ENCODE peak calls at places on chromosomes 12 and 14, in nine cellular contexts. W is ovary, A is testis, U is sigmoid colon, I is A549, V is stomach, P is IMR-90, G is tibial nerve, T is body of pancreas. X is an unnamed sample.

GRCh38 chr14:100526632-100527031 is 60.6 kb downstream of the BEGAIN start:
- DNase-seq in W (no peak), A (no peak), U (peak), I (no peak), V (peak), P (peak), G (no peak), T (no peak), X (no peak)

GRCh38 chr12:6936642-6937480 is 6.8 kb upstream of the RNU7-1 start:
- DNase-seq in W (peak), A (no peak), U (no peak), I (no peak), V (no peak), P (no peak), G (no peak), T (no peak), X (no peak)

GRCh38 chr12:2924019-2924418 is 33.3 kb downstream of the TULP3 start:
- DNase-seq in W (no peak), A (no peak), U (peak), I (no peak), V (no peak), P (peak), G (no peak), T (no peak), X (no peak)

GRCh38 chr14:23301288-23301968 is 1.2 kb downstream of the PPP1R3E start:
- DNase-seq in W (peak), A (peak), U (peak), I (peak), V (peak), P (peak), G (peak), T (peak), X (peak)

GRCh38 chr12:93419388-93420034 is 22.2 kb downstream of the UBE2N start:
- DNase-seq in W (no peak), A (no peak), U (no peak), I (peak), V (no peak), P (peak), G (no peak), T (no peak), X (no peak)

GRCh38 chr12:59570134-59570533 is 25.7 kb upstream of the SLC16A7 start:
- DNase-seq in W (no peak), A (no peak), U (no peak), I (peak), V (no peak), P (peak), G (no peak), T (no peak), X (peak)

GRCh38 chr14:70121521-70121920 is 67.2 kb downstream of the SLC8A3 start:
- DNase-seq in W (no peak), A (no peak), U (no peak), I (no peak), V (no peak), P (no peak), G (no peak), T (no peak), X (no peak)

GRCh38 chr12:43893670-43894069 is 57.8 kb downstream of the TMEM117 start:
- DNase-seq in W (no peak), A (no peak), U (no peak), I (no peak), V (no peak), P (peak), G (no peak), T (no peak), X (peak)

GRCh38 chr12:80352476-80352875 is 91.6 kb upstream of the PTPRQ start:
- DNase-seq in W (no peak), A (no peak), U (no peak), I (no peak), V (no peak), P (peak), G (no peak), T (no peak), X (no peak)

GRCh38 chr12:55996715-55997534 is at the start of gene SUOX:
- DNase-seq in W (peak), A (peak), U (peak), I (peak), V (peak), P (peak), G (peak), T (peak), X (peak)

GRCh38 chr14:60760209-60760608 is 25.6 kb downstream of the MNAT1 start:
- DNase-seq in W (no peak), A (no peak), U (no peak), I (no peak), V (no peak), P (no peak), G (no peak), T (no peak), X (no peak)

GRCh38 chr14:58078068-58078467 is 73.9 kb downstream of the ARMH4 start:
- DNase-seq in W (no peak), A (no peak), U (no peak), I (no peak), V (no peak), P (peak), G (no peak), T (no peak), X (peak)

GRCh38 chr14:89171168-89171567 is 245.9 kb downstream of the FOXN3 start:
- DNase-seq in W (no peak), A (no peak), U (no peak), I (no peak), V (no peak), P (peak), G (no peak), T (no peak), X (no peak)

GRCh38 chr14:67240168-67240932 is 885 bp upstream of the PALS1 start:
- DNase-seq in W (peak), A (peak), U (peak), I (peak), V (peak), P (peak), G (no peak), T (peak), X (peak)

GRCh38 chr14:100664841-100665425 is 61.8 kb upstream of the DLK1 start:
- DNase-seq in W (peak), A (peak), U (peak), I (no peak), V (no peak), P (peak), G (no peak), T (peak), X (no peak)

GRCh38 chr14:102544745-102545460 is 35.3 kb upstream of the ANKRD9 start:
- DNase-seq in W (no peak), A (no peak), U (no peak), I (no peak), V (peak), P (no peak), G (no peak), T (no peak), X (no peak)

GRCh38 chr12:122894173-122895121 is 1.5 kb downstream of the VPS37B start:
- DNase-seq in W (no peak), A (no peak), U (no peak), I (no peak), V (peak), P (no peak), G (no peak), T (peak), X (no peak)

GRCh38 chr14:95289323-95290010 is 30.2 kb downstream of the CLMN start:
- DNase-seq in W (no peak), A (no peak), U (no peak), I (no peak), V (no peak), P (no peak), G (no peak), T (no peak), X (no peak)

GRCh38 chr12:51871126-51871525 is 16.8 kb upstream of the ANKRD33 start:
- DNase-seq in W (no peak), A (peak), U (no peak), I (no peak), V (no peak), P (no peak), G (no peak), T (no peak), X (no peak)

GRCh38 chr12:52741378-52742195 is 35.6 kb downstream of the KRT76 start:
- DNase-seq in W (no peak), A (peak), U (no peak), I (peak), V (peak), P (peak), G (no peak), T (peak), X (no peak)

GRCh38 chr14:57199911-57200310 is 68.8 kb downstream of the EXOC5 start:
- DNase-seq in W (no peak), A (no peak), U (no peak), I (peak), V (no peak), P (peak), G (no peak), T (no peak), X (no peak)

GRCh38 chr12:13099910-13100609 is 3.4 kb downstream of the GSG1 start:
- DNase-seq in W (no peak), A (no peak), U (no peak), I (no peak), V (no peak), P (no peak), G (no peak), T (no peak), X (no peak)
- H3K4me3 ChIP-seq in W (no peak), A (no peak), U (no peak), I (no peak), V (no peak), P (no peak), G (no peak), T (no peak), X (peak)

GRCh38 chr14:75277000-75277795 is 1.4 kb upstream of the FOS start:
- DNase-seq in W (peak), A (peak), U (peak), I (peak), V (peak), P (peak), G (peak), T (peak), X (peak)

GRCh38 chr14:75279739-75280447 is 1.3 kb downstream of the FOS start:
- DNase-seq in W (peak), A (peak), U (peak), I (no peak), V (no peak), P (peak), G (no peak), T (peak), X (no peak)

GRCh38 chr14:75277796-75278421 is 719 bp upstream of the FOS start:
- DNase-seq in W (no peak), A (no peak), U (no peak), I (no peak), V (no peak), P (peak), G (no peak), T (no peak), X (no peak)

GRCh38 chr14:75279153-75279738 is 618 bp downstream of the FOS start:
- DNase-seq in W (peak), A (peak), U (peak), I (peak), V (no peak), P (peak), G (peak), T (peak), X (no peak)

GRCh38 chr14:75278422-75279152 is at the start of gene FOS:
- DNase-seq in W (peak), A (peak), U (peak), I (peak), V (peak), P (peak), G (peak), T (peak), X (peak)
- TF ChIP-seq CTCF in W (peak), A (no peak), U (no peak), I (no peak), V (no peak), P (no peak), G (peak), T (no peak), X (no peak)

GRCh38 chr12:4810219-4810671 is 90.0 kb downstream of the GALNT8 start:
- DNase-seq in W (no peak), A (no peak), U (no peak), I (no peak), V (no peak), P (no peak), G (no peak), T (no peak), X (no peak)
- H3K4me3 ChIP-seq in W (no peak), A (no peak), U (peak), I (no peak), V (peak), P (no peak), G (peak), T (no peak), X (no peak)

DNA sequence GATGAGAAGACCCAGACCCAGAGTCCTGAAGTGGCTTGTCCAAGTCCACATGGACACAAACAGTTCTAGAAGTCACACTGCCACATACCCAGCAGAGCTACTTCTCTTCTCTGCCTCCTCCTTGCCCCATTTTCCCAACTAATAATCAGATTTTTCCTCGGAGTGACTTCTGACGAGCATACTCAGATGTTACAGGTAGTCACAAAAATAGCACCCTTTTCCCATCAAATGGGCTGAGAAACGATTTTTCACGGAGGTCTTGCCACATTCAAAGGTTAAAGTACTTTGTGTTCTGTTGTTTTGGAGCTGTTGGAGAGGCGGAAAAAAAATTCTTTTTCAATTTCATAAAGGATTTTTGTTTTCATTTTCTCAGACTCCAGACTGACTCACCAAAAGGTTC is 232.9 kb downstream of the ZFP36L1 start:
- DNase-seq in W (no peak), A (no peak), U (no peak), I (no peak), V (no peak), P (no peak), G (no peak), T (no peak), X (no peak)
- TF ChIP-seq CTCF in W (no peak), A (no peak), U (no peak), I (no peak), V (no peak), P (no peak), G (no peak), T (no peak), X (no peak)